ENCODE peak calls at places on chromosomes 7 and 10, in ten cellular contexts. M is nephron progenitor cell; I is hepatocyte; W is heart left ventricle; G is activated T-helper 9 cell treated with anti-CD3 and anti-CD28 coated beads, Interleukin-2, amount 50 U/mL, for 16 hours; P is left cardiac atrium; L is T follicular helper cell; V is epithelial cell of esophagus; E is CD8-positive, alpha-beta memory T cell; O is GM06990. Y is an unnamed sample.

GRCh38 chr7:132930881-132931280 is 151.0 kb downstream of the CHCHD3 start:
- DNase-seq in M (no peak), I (no peak), W (no peak), G (no peak), P (no peak), L (no peak), V (peak), E (no peak), O (no peak), Y (no peak)

GRCh38 chr7:28181921-28182517 is 1.4 kb upstream of the JAZF1 start:
- DNase-seq in M (no peak), I (no peak), W (peak), G (no peak), P (no peak), L (no peak), V (no peak), E (no peak), O (no peak), Y (no peak)

GRCh38 chr10:118505363-118505762 is 90.1 kb downstream of the PRLHR start:
- DNase-seq in M (no peak), I (no peak), W (no peak), G (no peak), P (no peak), L (no peak), V (no peak), E (no peak), O (no peak), Y (no peak)

GRCh38 chr7:129122751-129123516 is 21.6 kb upstream of the TSPAN33 start:
- DNase-seq in M (no peak), I (no peak), W (no peak), G (no peak), P (no peak), L (no peak), V (no peak), E (no peak), O (peak), Y (no peak)

GRCh38 chr10:11081413-11081812 is 63.7 kb downstream of the CELF2 start:
- DNase-seq in M (no peak), I (no peak), W (no peak), G (no peak), P (no peak), L (no peak), V (no peak), E (no peak), O (no peak), Y (no peak)

GRCh38 chr7:105975770-105976428 is 12.8 kb downstream of the CDHR3 start:
- DNase-seq in M (no peak), I (no peak), W (no peak), G (no peak), P (no peak), L (no peak), V (peak), E (no peak), O (no peak), Y (no peak)

GRCh38 chr7:37311282-37311868 is 137.3 kb downstream of the ELMO1 start:
- DNase-seq in M (no peak), I (peak), W (no peak), G (no peak), P (no peak), L (peak), V (no peak), E (no peak), O (no peak), Y (no peak)

GRCh38 chr7:118233799-118234198 is 9.3 kb downstream of the ANKRD7 start:
- DNase-seq in M (no peak), I (no peak), W (no peak), G (no peak), P (no peak), L (no peak), V (no peak), E (no peak), O (no peak), Y (no peak)

GRCh38 chr10:122911889-122912484 is 1.6 kb downstream of the FAM24A start:
- DNase-seq in M (peak), I (peak), W (peak), G (peak), P (peak), L (peak), V (peak), E (peak), O (no peak), Y (no peak)

GRCh38 chr10:62443866-62444265 is 69.7 kb downstream of the ZNF365 start:
- DNase-seq in M (no peak), I (no peak), W (no peak), G (no peak), P (no peak), L (no peak), V (no peak), E (no peak), O (no peak), Y (no peak)

GRCh38 chr10:30784521-30784895 is 155.0 kb upstream of the LYZL2 start:
- DNase-seq in M (no peak), I (no peak), W (no peak), G (no peak), P (no peak), L (no peak), V (no peak), E (no peak), O (no peak), Y (no peak)

GRCh38 chr7:47946581-47947354 is 1.5 kb downstream of the PKD1L1 start:
- DNase-seq in M (no peak), I (no peak), W (no peak), G (no peak), P (no peak), L (no peak), V (peak), E (no peak), O (no peak), Y (no peak)

GRCh38 chr7:144824360-144824759 is 11.5 kb downstream of the TPK1 start:
- DNase-seq in M (no peak), I (no peak), W (no peak), G (no peak), P (no peak), L (no peak), V (peak), E (no peak), O (no peak), Y (no peak)

GRCh38 chr10:125105856-125106255 is 54.5 kb downstream of the CTBP2 start:
- DNase-seq in M (no peak), I (no peak), W (no peak), G (no peak), P (no peak), L (no peak), V (no peak), E (no peak), O (no peak), Y (no peak)

GRCh38 chr7:92608380-92609322 is 18.5 kb upstream of the FAM133B start:
- DNase-seq in M (peak), I (peak), W (no peak), G (no peak), P (peak), L (no peak), V (peak), E (no peak), O (no peak), Y (no peak)

GRCh38 chr7:92682767-92683539 is 92.8 kb upstream of the FAM133B start:
- DNase-seq in M (no peak), I (no peak), W (no peak), G (no peak), P (no peak), L (no peak), V (no peak), E (peak), O (no peak), Y (no peak)

GRCh38 chr7:107387077-107387476 is 82.8 kb upstream of the GPR22 start:
- DNase-seq in M (peak), I (peak), W (peak), G (no peak), P (peak), L (no peak), V (no peak), E (no peak), O (no peak), Y (no peak)

GRCh38 chr10:123146013-123146891 is 1.7 kb upstream of the HMX2 start:
- DNase-seq in M (peak), I (no peak), W (no peak), G (no peak), P (no peak), L (no peak), V (no peak), E (no peak), O (no peak), Y (no peak)

GRCh38 chr7:6512892-6513291 is 38.4 kb downstream of the GRID2IP start:
- DNase-seq in M (no peak), I (no peak), W (no peak), G (no peak), P (no peak), L (no peak), V (no peak), E (no peak), O (no peak), Y (no peak)

GRCh38 chr7:116441534-116441933 is 58.0 kb upstream of the CAV2 start:
- DNase-seq in M (no peak), I (no peak), W (no peak), G (no peak), P (no peak), L (no peak), V (no peak), E (no peak), O (no peak), Y (no peak)

GRCh38 chr7:30389793-30390192 is 88.8 kb downstream of the NOD1 start:
- DNase-seq in M (no peak), I (no peak), W (no peak), G (no peak), P (no peak), L (no peak), V (no peak), E (no peak), O (no peak), Y (no peak)

GRCh38 chr10:97399843-97400545 is 1.1 kb downstream of the RRP12 start:
- DNase-seq in M (peak), I (peak), W (no peak), G (no peak), P (peak), L (no peak), V (peak), E (no peak), O (no peak), Y (no peak)

GRCh38 chr7:113207441-113207840 is 89.1 kb upstream of the SMIM30 start:
- DNase-seq in M (no peak), I (no peak), W (no peak), G (no peak), P (no peak), L (no peak), V (no peak), E (no peak), O (no peak), Y (no peak)

GRCh38 chr7:122199171-122199570 is 55.1 kb upstream of the AASS start:
- DNase-seq in M (no peak), I (no peak), W (no peak), G (no peak), P (no peak), L (no peak), V (peak), E (no peak), O (no peak), Y (no peak)

GRCh38 chr10:47255866-47256265 is 44.1 kb upstream of the GDF10 start:
- DNase-seq in M (no peak), I (no peak), W (no peak), G (no peak), P (no peak), L (no peak), V (no peak), E (no peak), O (no peak), Y (no peak)